ENCODE peak calls at places on chromosomes 4 and X, in eight cellular contexts. C, X, Z, L, F, E, A and Q are unnamed samples.
A peak's percentile ranks its signal among the peaks of the same experiment; 100 is the strongest.

GRCh38 chr4:98508825-98509539 is 149.4 kb downstream of the TSPAN5 start:
- DNase-seq in C (peak; percentile 14), X (no peak), Z (no peak), L (no peak), F (no peak), E (no peak), A (no peak), Q (no peak)

GRCh38 chr4:122749704-122750454 is 17.4 kb downstream of the BBS12 start:
- DNase-seq in C (no peak), X (no peak), Z (no peak), L (no peak), F (no peak), E (no peak), A (no peak), Q (no peak)

GRCh38 chrX:77434949-77435348 is 12.2 kb upstream of the FGF16 start:
- DNase-seq in C (no peak), X (no peak), Z (no peak), L (no peak), F (no peak), E (no peak), A (no peak), Q (no peak)

GRCh38 chr4:108317377-108317776 is 148.6 kb upstream of the LEF1 start:
- DNase-seq in C (no peak), X (no peak), Z (no peak), L (no peak), F (no peak), E (no peak), A (no peak), Q (no peak)

GRCh38 chr4:13312264-13312663 is 171.9 kb downstream of the RAB28 start:
- DNase-seq in C (no peak), X (no peak), Z (no peak), L (no peak), F (no peak), E (no peak), A (no peak), Q (no peak)

GRCh38 chr4:31580843-31581242 is 860.7 kb downstream of the PCDH7 start:
- DNase-seq in C (no peak), X (no peak), Z (no peak), L (no peak), F (no peak), E (no peak), A (no peak), Q (no peak)

GRCh38 chr4:8303485-8304281 is 34.1 kb downstream of the HTRA3 start:
- DNase-seq in C (peak; percentile 41), X (no peak), Z (peak; percentile 91), L (peak; percentile 48), F (no peak), E (peak; percentile 79), A (no peak), Q (peak; percentile 85)

GRCh38 chr4:43112139-43112538 is 219.6 kb downstream of the GRXCR1 start:
- DNase-seq in C (no peak), X (no peak), Z (no peak), L (no peak), F (no peak), E (no peak), A (no peak), Q (no peak)

GRCh38 chr4:161573836-161574235 is 590.0 kb downstream of the FSTL5 start:
- DNase-seq in C (no peak), X (no peak), Z (no peak), L (no peak), F (no peak), E (peak; percentile 10), A (no peak), Q (peak; percentile 25)

DNA sequence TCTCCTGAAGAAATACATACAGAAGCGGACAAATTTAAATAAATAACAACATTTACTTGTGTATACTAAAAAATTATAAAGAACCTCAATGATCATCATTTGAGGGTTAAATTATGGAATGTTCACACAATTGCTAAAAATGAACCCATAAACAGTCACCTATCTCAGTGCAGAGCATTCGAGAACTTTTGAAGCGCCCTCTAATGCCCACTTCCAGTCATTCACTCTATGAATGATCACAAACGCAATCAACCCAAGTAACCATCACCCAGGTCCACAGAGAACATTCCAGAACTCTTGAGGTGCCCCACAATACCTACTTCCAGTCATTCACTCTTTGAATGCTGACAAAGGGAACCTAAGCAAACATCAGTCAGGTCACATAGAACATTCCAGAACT is 103.5 kb upstream of the PLAC1 start:
- DNase-seq in C (no peak), X (peak; percentile 16), Z (no peak), L (no peak), F (no peak), E (no peak), A (peak; percentile 26), Q (no peak)
- TF ChIP-seq CTCF in C (peak; percentile 50), X (peak; percentile 67), Z (peak; percentile 39), L (peak; percentile 59), F (no peak), E (peak; percentile 54), A (peak; percentile 43), Q (peak; percentile 49)

GRCh38 chrX:45191820-45192409 is 8.8 kb downstream of the DIPK2B start:
- DNase-seq in C (no peak), X (no peak), Z (no peak), L (no peak), F (peak; percentile 11), E (no peak), A (no peak), Q (no peak)

GRCh38 chrX:45184211-45184610 is 16.5 kb downstream of the DIPK2B start:
- DNase-seq in C (no peak), X (no peak), Z (no peak), L (no peak), F (no peak), E (no peak), A (no peak), Q (no peak)

GRCh38 chrX:45191383-45191782 is 9.3 kb downstream of the DIPK2B start:
- DNase-seq in C (no peak), X (no peak), Z (no peak), L (no peak), F (no peak), E (no peak), A (peak; percentile 3), Q (no peak)

GRCh38 chrX:45186643-45187026 is 14.0 kb downstream of the DIPK2B start:
- DNase-seq in C (no peak), X (peak; percentile 22), Z (no peak), L (no peak), F (no peak), E (no peak), A (no peak), Q (no peak)

GRCh38 chrX:45187731-45188130 is 12.9 kb downstream of the DIPK2B start:
- DNase-seq in C (no peak), X (no peak), Z (no peak), L (no peak), F (no peak), E (no peak), A (no peak), Q (no peak)
- H3K4me3 ChIP-seq in C (no peak overlapping the region), X (peak overlapping the region; percentile 55), Z (peak overlapping the region; percentile 58), L (peak overlapping the region; percentile 58), F (peak overlapping the region; percentile 51), E (peak overlapping the region; percentile 39), A (no peak overlapping the region), Q (peak overlapping the region; percentile 51)

GRCh38 chr4:20252656-20253271 is 1.1 kb downstream of the SLIT2 start:
- DNase-seq in C (peak; percentile 64), X (peak; percentile 55), Z (peak; percentile 58), L (no peak), F (peak; percentile 11), E (peak; percentile 40), A (no peak), Q (peak; percentile 29)

GRCh38 chr4:20251796-20252655 is at the start of gene SLIT2:
- DNase-seq in C (peak; percentile 92), X (peak; percentile 96), Z (peak; percentile 88), L (no peak), F (peak; percentile 75), E (peak; percentile 85), A (peak; percentile 48), Q (peak; percentile 83)

GRCh38 chr4:20251061-20251795 is 477 bp upstream of the SLIT2 start:
- DNase-seq in C (no peak), X (no peak), Z (peak; percentile 52), L (no peak), F (no peak), E (peak; percentile 39), A (no peak), Q (peak; percentile 21)

GRCh38 chr4:20248155-20248558 is 3.5 kb upstream of the SLIT2 start:
- DNase-seq in C (peak; percentile 69), X (peak; percentile 55), Z (peak; percentile 89), L (no peak), F (no peak), E (peak; percentile 82), A (peak; percentile 29), Q (peak; percentile 76)

DNA sequence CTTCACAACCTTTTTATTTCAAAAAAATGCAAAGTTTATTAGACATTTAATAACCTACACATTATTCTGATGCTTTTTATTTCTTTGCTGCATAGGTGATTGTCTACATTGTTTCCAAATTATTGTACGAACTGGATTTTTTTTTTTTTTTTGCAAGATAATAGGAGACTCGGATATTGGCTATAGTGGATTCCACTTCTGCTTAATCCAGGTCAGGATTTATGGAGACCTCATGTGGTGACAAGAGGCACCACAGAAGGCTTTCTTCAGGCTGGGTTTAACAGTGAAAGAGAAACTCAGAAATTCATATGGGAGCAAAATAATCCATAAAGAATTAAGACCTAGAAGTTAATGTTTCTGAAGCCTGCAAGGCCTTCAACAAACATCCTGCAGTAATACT is 2.4 kb upstream of the SLIT2 start:
- DNase-seq in C (peak; percentile 25), X (peak; percentile 51), Z (peak; percentile 83), L (no peak), F (no peak), E (peak; percentile 71), A (no peak), Q (peak; percentile 51)
- TF ChIP-seq CTCF in C (peak; percentile 33), X (peak; percentile 78), Z (peak; percentile 83), L (peak; percentile 71), F (no peak), E (peak; percentile 60), A (no peak), Q (peak; percentile 46)

DNA sequence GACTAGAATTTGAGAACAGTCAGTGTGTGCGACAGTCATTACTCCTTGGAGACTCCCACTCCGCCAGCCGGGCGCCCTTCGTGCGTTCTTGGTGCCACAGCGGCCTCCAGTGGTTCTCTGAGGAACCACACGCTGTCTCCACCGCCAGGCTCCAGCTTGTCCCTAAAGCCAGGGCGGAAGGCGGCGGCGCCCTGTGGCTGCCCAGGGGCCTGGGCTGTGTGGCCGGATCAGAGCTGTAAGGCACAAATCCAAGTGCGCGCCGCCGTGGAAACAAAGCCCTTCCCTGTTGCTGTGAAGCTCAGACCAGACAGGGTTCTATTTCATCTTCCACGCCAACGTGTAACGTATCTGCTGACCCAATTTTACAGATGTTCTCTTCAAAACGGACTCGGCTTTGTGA is 34.1 kb downstream of the IDS start:
- DNase-seq in C (peak; percentile 81), X (peak; percentile 78), Z (peak; percentile 59), L (no peak), F (peak; percentile 70), E (peak; percentile 64), A (peak; percentile 66), Q (peak; percentile 59)
- H3K4me3 ChIP-seq in C (no peak overlapping the region), X (peak overlapping the region; percentile 33), Z (peak overlapping the region; percentile 41), L (peak overlapping the region; percentile 11), F (no peak overlapping the region), E (peak overlapping the region; percentile 6), A (no peak overlapping the region), Q (no peak overlapping the region)